ENCODE peak calls at places on chromosomes 7 and 10, in four cellular contexts. One of them, this sample, is unnamed.

GRCh38 chr10:53123311-53123710 is 350.7 kb upstream of the MBL2 start:
- DNase-seq in suprapubic skin: no peak
- DNase-seq in cardiac muscle cell: no peak
- DNase-seq in heart left ventricle: no peak
- DNase-seq in this sample: no peak

GRCh38 chr7:127678947-127679346 is 27.0 kb downstream of the SND1 start:
- DNase-seq in cardiac muscle cell: no peak
- DNase-seq in suprapubic skin: no peak
- DNase-seq in heart left ventricle: no peak
- DNase-seq in this sample: no peak

GRCh38 chr10:83603708-83604107 is 535.6 kb upstream of the GHITM start:
- DNase-seq in heart left ventricle: no peak
- DNase-seq in suprapubic skin: no peak
- DNase-seq in cardiac muscle cell: no peak
- DNase-seq in this sample: no peak

GRCh38 chr7:153939177-153939576 is 113.0 kb upstream of the DPP6 start:
- DNase-seq in suprapubic skin: no peak
- DNase-seq in heart left ventricle: no peak
- DNase-seq in cardiac muscle cell: no peak
- DNase-seq in this sample: peak

GRCh38 chr10:30499816-30500215 is 65.8 kb downstream of the MAP3K8 start:
- DNase-seq in suprapubic skin: no peak
- DNase-seq in cardiac muscle cell: no peak
- DNase-seq in heart left ventricle: no peak
- DNase-seq in this sample: no peak

GRCh38 chr10:100872034-100872791 is 40.5 kb upstream of the SLF2 start:
- DNase-seq in suprapubic skin: no peak
- DNase-seq in heart left ventricle: no peak
- DNase-seq in cardiac muscle cell: peak
- DNase-seq in this sample: peak

GRCh38 chr10:92011560-92012214 is 88.1 kb downstream of the BTAF1 start:
- DNase-seq in heart left ventricle: no peak
- DNase-seq in cardiac muscle cell: no peak
- DNase-seq in suprapubic skin: no peak
- DNase-seq in this sample: no peak

GRCh38 chr7:90595801-90596683 is at the start of gene CDK14:
- DNase-seq in cardiac muscle cell: peak
- DNase-seq in suprapubic skin: peak
- DNase-seq in heart left ventricle: peak
- DNase-seq in this sample: peak

GRCh38 chr7:68697821-68698280 is 900.4 kb upstream of the AUTS2 start:
- DNase-seq in suprapubic skin: no peak
- DNase-seq in cardiac muscle cell: no peak
- DNase-seq in heart left ventricle: no peak
- DNase-seq in this sample: peak

GRCh38 chr7:139908792-139909191 is 79.7 kb downstream of the TBXAS1 start:
- DNase-seq in cardiac muscle cell: no peak
- DNase-seq in heart left ventricle: no peak
- DNase-seq in suprapubic skin: no peak
- DNase-seq in this sample: no peak

GRCh38 chr10:34061846-34062245 is 727.4 kb upstream of the NRP1 start:
- DNase-seq in suprapubic skin: no peak
- DNase-seq in heart left ventricle: no peak
- DNase-seq in cardiac muscle cell: no peak
- DNase-seq in this sample: no peak

GRCh38 chr7:137572071-137572784 is 228.7 kb upstream of the PTN start:
- DNase-seq in cardiac muscle cell: no peak
- DNase-seq in heart left ventricle: no peak
- DNase-seq in suprapubic skin: no peak
- DNase-seq in this sample: no peak

GRCh38 chr7:22989646-22990587 is 24.0 kb downstream of the HYCC1 start:
- DNase-seq in cardiac muscle cell: no peak
- DNase-seq in suprapubic skin: no peak
- DNase-seq in heart left ventricle: no peak
- DNase-seq in this sample: no peak

GRCh38 chr10:72310241-72310633 is 36.5 kb downstream of the DDIT4 start:
- DNase-seq in suprapubic skin: no peak
- DNase-seq in heart left ventricle: no peak
- DNase-seq in cardiac muscle cell: no peak
- DNase-seq in this sample: no peak

GRCh38 chr10:67912330-67912946 is 28.0 kb downstream of the SIRT1 start:
- DNase-seq in suprapubic skin: no peak
- DNase-seq in cardiac muscle cell: no peak
- DNase-seq in heart left ventricle: no peak
- DNase-seq in this sample: no peak

GRCh38 chr7:5517057-5517456 is 93.4 kb upstream of the TNRC18 start:
- DNase-seq in suprapubic skin: no peak
- DNase-seq in cardiac muscle cell: no peak
- DNase-seq in heart left ventricle: no peak
- DNase-seq in this sample: no peak

GRCh38 chr7:50729962-50730361 is 52.7 kb downstream of the GRB10 start:
- DNase-seq in cardiac muscle cell: no peak
- DNase-seq in heart left ventricle: no peak
- DNase-seq in suprapubic skin: no peak
- DNase-seq in this sample: no peak

GRCh38 chr7:52811537-52811936 is 223.9 kb upstream of the POM121L12 start:
- DNase-seq in cardiac muscle cell: no peak
- DNase-seq in suprapubic skin: no peak
- DNase-seq in heart left ventricle: no peak
- DNase-seq in this sample: no peak

GRCh38 chr7:150715293-150715692 is 1.1 kb upstream of the GIMAP1 start:
- DNase-seq in heart left ventricle: no peak
- DNase-seq in suprapubic skin: no peak
- DNase-seq in cardiac muscle cell: no peak
- DNase-seq in this sample: no peak

GRCh38 chr10:101512741-101513140 is 75.3 kb downstream of the POLL start:
- DNase-seq in heart left ventricle: no peak
- DNase-seq in suprapubic skin: no peak
- DNase-seq in cardiac muscle cell: peak
- DNase-seq in this sample: no peak

GRCh38 chr7:108805808-108806397 is 236.2 kb downstream of the DNAJB9 start:
- DNase-seq in suprapubic skin: no peak
- DNase-seq in cardiac muscle cell: no peak
- DNase-seq in heart left ventricle: no peak
- DNase-seq in this sample: peak

GRCh38 chr10:124998624-124999291 is 56.8 kb downstream of the ZRANB1 start:
- DNase-seq in cardiac muscle cell: no peak
- DNase-seq in suprapubic skin: peak
- DNase-seq in heart left ventricle: peak
- DNase-seq in this sample: no peak

DNA sequence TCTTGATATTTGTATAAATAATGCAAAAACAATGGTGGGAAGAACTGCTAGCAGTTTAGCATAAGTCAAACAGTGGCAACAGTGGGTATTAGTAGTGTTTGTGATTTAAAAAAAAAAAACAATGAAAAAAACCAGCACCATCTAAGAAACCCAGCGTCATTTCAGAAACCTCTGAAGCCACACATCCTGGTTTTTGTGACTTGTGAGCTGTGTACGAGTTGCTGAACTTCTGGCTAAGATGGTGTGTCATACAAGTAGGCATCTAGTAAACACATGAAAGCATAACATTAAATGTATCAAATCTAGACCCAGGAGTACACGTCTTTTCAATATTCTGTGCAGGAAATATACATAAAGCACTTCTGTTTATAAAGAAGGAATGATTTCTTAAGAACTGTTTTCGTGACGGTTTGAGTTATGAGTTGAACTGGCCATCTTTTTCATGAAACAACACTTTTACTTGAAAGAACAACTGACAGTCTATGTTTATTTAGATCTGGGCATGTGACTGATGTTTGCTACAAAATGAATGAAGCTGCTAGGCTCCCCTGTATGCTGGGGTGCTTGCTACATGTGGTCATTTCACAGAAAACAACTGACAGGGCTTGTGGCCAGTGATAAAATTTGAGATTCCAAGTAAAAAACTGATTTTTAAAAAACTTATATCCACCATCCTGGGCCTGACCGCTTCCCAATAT is 143.5 kb downstream of the PIP4K2A start:
- DNase-seq in cardiac muscle cell: no peak
- DNase-seq in suprapubic skin: no peak
- DNase-seq in heart left ventricle: no peak
- DNase-seq in this sample: no peak
- H3K4me3 ChIP-seq in cardiac muscle cell: no peak
- H3K4me3 ChIP-seq in suprapubic skin: no peak
- H3K4me3 ChIP-seq in heart left ventricle: no peak
- H3K4me3 ChIP-seq in this sample: no peak

GRCh38 chr10:89337493-89337892 is 9.7 kb downstream of the IFIT3 start:
- DNase-seq in suprapubic skin: no peak
- DNase-seq in heart left ventricle: no peak
- DNase-seq in cardiac muscle cell: no peak
- DNase-seq in this sample: no peak

GRCh38 chr10:89327803-89328441 is at the start of gene IFIT3:
- DNase-seq in suprapubic skin: peak
- DNase-seq in cardiac muscle cell: peak
- DNase-seq in heart left ventricle: no peak
- DNase-seq in this sample: peak

GRCh38 chr10:89330537-89330936 is 2.7 kb downstream of the IFIT3 start:
- DNase-seq in cardiac muscle cell: no peak
- DNase-seq in heart left ventricle: no peak
- DNase-seq in suprapubic skin: no peak
- DNase-seq in this sample: no peak

GRCh38 chr10:89332092-89332633 is 4.4 kb downstream of the IFIT3 start:
- DNase-seq in heart left ventricle: no peak
- DNase-seq in suprapubic skin: no peak
- DNase-seq in cardiac muscle cell: no peak
- DNase-seq in this sample: no peak

GRCh38 chr10:89332718-89333281 is 5.0 kb downstream of the IFIT3 start:
- DNase-seq in cardiac muscle cell: no peak
- DNase-seq in suprapubic skin: no peak
- DNase-seq in heart left ventricle: no peak
- DNase-seq in this sample: no peak
- H3K4me3 ChIP-seq in cardiac muscle cell: no peak
- H3K4me3 ChIP-seq in suprapubic skin: peak
- H3K4me3 ChIP-seq in heart left ventricle: peak
- H3K4me3 ChIP-seq in this sample: no peak

DNA sequence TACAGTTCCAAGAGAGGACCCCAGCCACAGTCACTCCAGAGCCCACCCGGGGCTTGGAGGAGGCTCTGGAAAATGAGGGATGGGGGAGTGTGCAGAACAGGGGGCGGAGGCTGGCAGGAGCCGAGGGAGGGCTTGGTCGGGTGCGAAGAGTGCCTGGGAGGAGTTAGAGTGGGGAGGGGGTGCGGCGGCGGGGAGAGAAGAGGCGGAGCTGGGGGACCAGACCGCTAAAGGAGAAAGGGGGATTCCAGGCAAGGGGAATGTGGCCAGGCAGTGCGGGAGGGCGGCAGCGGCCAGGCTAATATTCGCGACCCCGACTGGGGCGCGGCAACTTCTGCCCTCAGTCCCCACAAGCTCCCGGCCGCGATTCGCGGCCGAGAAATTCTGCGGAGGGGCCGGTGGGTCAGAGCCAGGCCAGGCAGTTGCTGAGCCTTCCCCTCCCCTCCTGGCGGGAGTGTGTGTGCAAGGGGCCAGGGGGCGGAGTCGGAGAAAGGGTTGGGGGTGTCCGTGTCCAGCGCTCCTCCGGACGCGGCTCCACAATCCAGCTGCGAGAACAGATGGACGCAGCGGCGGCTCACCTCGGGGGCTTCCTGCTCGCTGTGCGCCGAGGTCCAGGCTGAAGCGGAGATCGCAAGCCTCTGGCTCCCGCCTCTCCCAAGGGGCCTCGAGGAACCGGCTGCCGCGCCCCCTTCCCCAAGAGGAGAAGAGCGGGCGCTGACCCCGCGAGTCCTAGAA is 661 bp upstream of the SLC18A3 start:
- DNase-seq in heart left ventricle: no peak
- DNase-seq in cardiac muscle cell: peak
- DNase-seq in suprapubic skin: peak
- DNase-seq in this sample: peak
- H3K4me3 ChIP-seq in heart left ventricle: no peak
- H3K4me3 ChIP-seq in cardiac muscle cell: peak
- H3K4me3 ChIP-seq in suprapubic skin: peak
- H3K4me3 ChIP-seq in this sample: peak

GRCh38 chr10:110646417-110647135 is 2.4 kb downstream of the RBM20 start:
- DNase-seq in suprapubic skin: no peak
- DNase-seq in cardiac muscle cell: no peak
- DNase-seq in heart left ventricle: no peak
- DNase-seq in this sample: peak

GRCh38 chr10:110644598-110645462 is 694 bp downstream of the RBM20 start:
- DNase-seq in heart left ventricle: no peak
- DNase-seq in suprapubic skin: no peak
- DNase-seq in cardiac muscle cell: peak
- DNase-seq in this sample: peak

GRCh38 chr10:110648743-110649651 is 4.9 kb downstream of the RBM20 start:
- DNase-seq in cardiac muscle cell: no peak
- DNase-seq in heart left ventricle: no peak
- DNase-seq in suprapubic skin: no peak
- DNase-seq in this sample: no peak

GRCh38 chr10:110649652-110650264 is 5.6 kb downstream of the RBM20 start:
- DNase-seq in heart left ventricle: no peak
- DNase-seq in cardiac muscle cell: no peak
- DNase-seq in suprapubic skin: no peak
- DNase-seq in this sample: no peak

DNA sequence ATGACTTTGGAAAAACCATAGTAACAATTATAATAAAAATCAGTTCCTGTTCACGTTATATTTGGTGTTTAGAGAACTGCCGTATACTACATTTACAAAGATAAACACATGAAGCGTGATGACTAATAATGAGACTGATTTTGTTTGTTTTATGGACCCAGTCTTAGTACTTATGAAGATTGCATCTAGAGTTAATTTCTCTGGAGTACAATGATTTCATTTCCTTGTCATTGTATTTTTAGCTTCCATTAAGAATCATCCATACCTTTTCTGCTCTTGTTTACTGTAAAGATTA is 2.9 kb downstream of the RBM20 start:
- DNase-seq in suprapubic skin: no peak
- DNase-seq in heart left ventricle: no peak
- DNase-seq in cardiac muscle cell: no peak
- DNase-seq in this sample: no peak
- H3K4me3 ChIP-seq in suprapubic skin: no peak
- H3K4me3 ChIP-seq in heart left ventricle: peak
- H3K4me3 ChIP-seq in cardiac muscle cell: no peak
- H3K4me3 ChIP-seq in this sample: peak

This sample was measured in BE2C.